ENCODE peak calls at places on chromosome 22, in four cellular contexts. D is colonic mucosa, J is OCI-LY7, G is fibroblast of lung. A is an unnamed sample. For H3K36me3, the result is how much of the 10 kb centered on the place peaks cover.

GRCh38 chr22:33529424-33530113 is 390.7 kb downstream of the LARGE1 start:
- DNase-seq in J (no peak), G (peak), D (no peak), A (no peak)

GRCh38 chr22:23281053-23281405 is 100.7 kb downstream of the BCR start:
- DNase-seq in D (no peak), J (no peak), G (no peak), A (no peak)

GRCh38 chr22:47124451-47124881 is 362.0 kb downstream of the TBC1D22A start:
- DNase-seq in J (no peak), G (no peak), D (no peak), A (no peak)

GRCh38 chr22:41308544-41308947 is 7.2 kb downstream of the ZC3H7B start:
- DNase-seq in G (no peak), J (no peak), D (no peak), A (no peak)

GRCh38 chr22:28181332-28181731 is 262.3 kb upstream of the PITPNB start:
- DNase-seq in G (peak), D (no peak), J (no peak), A (no peak)

GRCh38 chr22:32926600-32926999 is 125.1 kb downstream of the TIMP3 start:
- DNase-seq in G (peak), D (no peak), J (peak), A (no peak)

GRCh38 chr22:27755521-27756211 is 45.9 kb downstream of the MN1 start:
- DNase-seq in G (no peak), D (no peak), J (no peak), A (no peak)

GRCh38 chr22:39188809-39189208 is 36.3 kb upstream of the CBX7 start:
- DNase-seq in J (no peak), G (no peak), D (no peak), A (no peak)

GRCh38 chr22:44500623-44501022 is 2.6 kb upstream of the RTL6 start:
- DNase-seq in D (no peak), G (no peak), J (no peak), A (no peak)

GRCh38 chr22:23984430-23984829 is 4.5 kb downstream of the GSTT2 start:
- DNase-seq in D (no peak), J (peak), G (no peak), A (peak)

GRCh38 chr22:23385301-23386244 is 194.5 kb downstream of the IGLL1 start:
- DNase-seq in J (peak), D (peak), G (peak), A (peak)

GRCh38 chr22:44707752-44708151 is 5.7 kb downstream of the PRR5 start:
- DNase-seq in G (peak), J (no peak), D (no peak), A (no peak)

GRCh38 chr22:21650823-21651520 is 8.9 kb downstream of the SDF2L1 start:
- DNase-seq in G (no peak), J (no peak), D (no peak), A (no peak)

GRCh38 chr22:44711236-44711560 is 9.2 kb downstream of the PRR5 start:
- DNase-seq in D (no peak), J (no peak), G (no peak), A (no peak)

GRCh38 chr22:46140989-46141928 is 9.1 kb upstream of the PPARA start:
- DNase-seq in G (no peak), D (no peak), J (no peak), A (no peak)

GRCh38 chr22:38318792-38319773 is 1.9 kb upstream of the CSNK1E start:
- DNase-seq in D (no peak), G (no peak), J (no peak), A (no peak)

GRCh38 chr22:44023404-44024287 is 456 bp upstream of the PARVB start:
- DNase-seq in J (no peak), D (peak), G (peak), A (no peak)

GRCh38 chr22:33829549-33830280 is 90.6 kb downstream of the LARGE1 start:
- DNase-seq in G (no peak), D (no peak), J (peak), A (no peak)

GRCh38 chr22:46612904-46613605 is 7.1 kb upstream of the GRAMD4 start:
- DNase-seq in G (no peak), J (no peak), D (peak), A (peak)

GRCh38 chr22:21938071-21938822 is 14.4 kb downstream of the PPM1F start:
- DNase-seq in D (peak), J (peak), G (peak), A (peak)

GRCh38 chr22:41411021-41411851 is 29.5 kb downstream of the TEF start:
- DNase-seq in J (no peak), D (no peak), G (no peak), A (no peak)

GRCh38 chr22:42720263-42721044 is at the start of gene A4GALT:
- DNase-seq in G (no peak), J (peak), D (no peak), A (no peak)

GRCh38 chr22:42717197-42717967 is 3.3 kb downstream of the A4GALT start:
- DNase-seq in G (no peak), J (peak), D (no peak), A (no peak)

GRCh38 chr22:42719133-42719532 is 1.5 kb downstream of the A4GALT start:
- DNase-seq in D (no peak), G (no peak), J (peak), A (no peak)

GRCh38 chr22:42721045-42721434 is 370 bp upstream of the A4GALT start:
- DNase-seq in G (no peak), D (no peak), J (no peak), A (no peak)

DNA sequence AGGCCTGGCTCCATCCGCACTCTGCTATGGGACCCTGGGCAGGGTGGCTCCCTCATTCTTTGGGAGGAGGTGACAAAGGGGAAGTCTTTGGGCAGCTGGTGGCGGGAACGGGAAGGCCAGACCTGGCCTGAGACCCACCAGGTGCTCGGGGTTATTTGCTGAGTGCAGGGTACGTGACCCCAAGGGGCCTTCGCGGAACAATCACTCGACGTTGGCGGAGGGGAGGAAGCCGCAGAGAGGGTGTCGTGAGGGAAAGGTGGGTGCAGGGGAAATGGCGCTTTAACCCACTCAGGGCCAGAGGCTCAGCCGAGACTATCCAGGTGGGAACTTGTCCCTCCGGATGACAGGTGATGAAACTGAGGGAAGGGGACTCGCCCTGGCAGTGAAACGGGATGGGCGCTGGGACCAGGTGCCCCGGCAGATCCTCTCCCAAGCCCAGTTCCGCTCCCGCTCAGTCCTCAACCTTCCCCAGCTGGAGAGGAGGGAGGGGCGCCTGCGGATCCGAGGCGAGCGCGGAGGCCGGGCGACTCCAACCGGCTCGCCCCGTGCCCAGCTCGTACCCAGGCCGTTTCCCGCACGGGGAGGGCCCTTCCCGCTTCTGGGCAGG is 911 bp downstream of the A4GALT start:
- DNase-seq in J (peak), D (no peak), G (no peak), A (no peak)
- H3K4me3 ChIP-seq in J (peak), D (peak), G (peak), A (no peak)

DNA sequence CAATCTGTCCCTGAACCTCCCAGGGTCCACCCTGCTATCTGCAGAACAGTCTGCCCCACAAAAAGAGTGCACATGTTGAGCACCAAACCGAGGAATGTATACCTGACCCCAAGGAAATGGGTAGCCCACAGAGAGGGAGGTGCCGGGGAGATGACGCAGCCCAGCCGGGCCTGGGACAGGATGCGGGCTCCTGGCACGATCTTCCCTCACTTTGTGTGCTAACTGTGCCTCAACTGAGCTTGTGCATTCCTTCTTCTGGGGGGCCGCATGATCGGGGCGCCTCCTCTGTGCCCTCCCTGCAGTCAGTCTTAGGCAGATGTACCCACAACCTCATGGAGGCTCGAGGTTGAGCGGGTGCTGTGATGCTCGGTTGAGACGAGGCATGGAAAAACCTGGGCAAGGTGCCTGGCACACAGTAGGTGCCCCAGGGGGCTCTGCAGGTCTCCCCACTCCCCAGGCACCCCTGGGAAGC is 2.4 kb downstream of the GAS2L1 start:
- DNase-seq in D (no peak), G (peak), J (no peak), A (no peak)
- H3K27ac ChIP-seq in D (peak), G (peak), J (no peak), A (no peak)

DNA sequence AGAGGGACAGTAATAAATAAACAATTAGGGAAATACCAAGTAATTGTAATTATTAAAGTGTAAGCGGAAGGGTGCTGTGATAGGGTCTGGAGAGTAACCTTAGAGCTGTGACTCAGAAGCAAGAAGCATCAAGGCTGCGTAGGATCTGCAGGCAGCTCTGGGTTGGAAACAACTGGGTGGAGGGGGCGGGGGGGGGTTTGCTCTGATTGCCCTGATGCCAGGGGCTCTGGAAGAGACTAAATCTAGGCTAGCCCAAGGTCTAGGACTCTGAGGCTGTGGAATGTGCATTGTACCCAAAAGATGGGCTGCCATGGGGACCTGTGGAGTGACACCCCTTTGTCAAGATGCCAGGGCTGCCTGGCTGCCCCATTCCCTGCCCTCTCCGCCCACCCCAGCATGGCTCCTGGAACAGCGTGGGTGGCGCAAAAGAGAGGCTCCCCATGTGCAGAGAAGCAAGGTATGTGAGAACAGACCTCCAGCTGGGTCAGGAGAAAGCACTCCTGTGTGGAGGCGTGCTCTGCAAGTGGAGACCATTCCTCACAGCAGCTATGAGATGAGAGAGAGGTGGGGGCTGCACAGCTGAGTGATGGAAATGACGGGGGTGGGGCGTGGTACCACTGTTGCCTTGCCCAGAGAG is 101.1 kb upstream of the CRYBB3 start:
- DNase-seq in G (no peak), J (no peak), D (no peak), A (no peak)
- H3K36me3 ChIP-seq in G (under half), J (under half), D (under half), A (under half)

DNA sequence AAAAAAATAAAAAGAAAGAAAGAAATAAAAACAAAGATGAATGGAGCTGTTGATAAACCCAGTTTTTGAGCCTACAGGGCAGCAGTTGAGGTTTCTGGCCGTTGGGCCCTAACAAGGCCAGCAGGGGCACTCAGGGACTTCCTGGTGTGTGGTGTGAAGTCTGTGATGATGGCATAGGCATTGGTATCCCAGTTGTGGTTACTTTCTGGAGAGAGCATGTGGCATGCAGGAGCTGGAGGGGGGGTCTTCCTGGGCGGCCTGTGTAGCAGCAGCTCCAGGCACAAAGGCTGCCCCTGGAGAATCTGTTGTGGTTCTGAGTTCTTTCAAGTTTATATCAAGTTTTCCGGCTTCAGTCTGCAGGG is 2.0 kb upstream of the TXNRD2 start:
- DNase-seq in D (no peak), G (peak), J (peak), A (no peak)
- H3K4me3 ChIP-seq in D (no peak), G (no peak), J (peak), A (no peak)

GRCh38 chr22:42654696-42655095 is 5.5 kb upstream of the CYB5R3 start:
- DNase-seq in D (no peak), G (no peak), J (no peak), A (no peak)
- H3K27ac ChIP-seq in D (no peak), G (no peak), J (peak), A (no peak)

DNA sequence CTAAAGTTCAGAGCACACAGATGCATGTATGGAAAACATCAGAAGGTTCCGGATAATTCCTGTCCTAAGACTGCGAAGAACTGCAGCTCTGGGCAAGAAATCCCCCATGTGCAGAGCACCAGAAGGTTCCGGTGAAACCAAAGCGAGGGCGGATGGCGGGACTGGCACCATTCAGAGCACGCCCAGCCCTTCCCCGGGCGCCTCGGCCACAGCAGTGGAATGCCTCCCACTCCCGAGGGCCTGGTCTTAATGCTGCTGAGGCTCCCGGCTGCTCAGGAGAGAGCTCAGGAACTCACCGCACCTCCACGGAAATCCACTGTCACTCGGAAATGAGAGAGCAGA is 43.1 kb downstream of the BRD1 start:
- DNase-seq in J (no peak), D (no peak), G (no peak), A (no peak)
- H3K36me3 ChIP-seq in J (under half), D (under half), G (under half), A (half or more)

A was measured in naive thymus-derived CD4-positive, alpha-beta T cell.